ENCODE peak calls at places on chromosomes 3 and 15, in eight cellular contexts. One of them, this sample, is unnamed.

GRCh38 chr15:72797338-72797689 is 13.8 kb upstream of the ADPGK start:
- DNase-seq in astrocyte of the spinal cord: no peak
- DNase-seq in germinal center: no peak
- DNase-seq in T-helper 17 cell: no peak
- DNase-seq in M059J: no peak
- DNase-seq in activated naive CD4-positive, alpha-beta T cell treated with anti-CD3 and anti-CD28 coated beads, Interleukin-2, amount 50 U/mL, for 16 hours: no peak
- DNase-seq in hippocampal formation: no peak
- DNase-seq in HS-5: no peak
- DNase-seq in this sample: no peak

GRCh38 chr3:134423153-134423552 is 48.9 kb upstream of the AMOTL2 start:
- DNase-seq in astrocyte of the spinal cord: peak
- DNase-seq in germinal center: no peak
- DNase-seq in T-helper 17 cell: no peak
- DNase-seq in M059J: peak
- DNase-seq in activated naive CD4-positive, alpha-beta T cell treated with anti-CD3 and anti-CD28 coated beads, Interleukin-2, amount 50 U/mL, for 16 hours: no peak
- DNase-seq in hippocampal formation: no peak
- DNase-seq in HS-5: no peak
- DNase-seq in this sample: peak

GRCh38 chr15:73570355-73571032 is 62.7 kb downstream of the NPTN start:
- DNase-seq in astrocyte of the spinal cord: no peak
- DNase-seq in germinal center: no peak
- DNase-seq in T-helper 17 cell: no peak
- DNase-seq in M059J: no peak
- DNase-seq in activated naive CD4-positive, alpha-beta T cell treated with anti-CD3 and anti-CD28 coated beads, Interleukin-2, amount 50 U/mL, for 16 hours: no peak
- DNase-seq in hippocampal formation: no peak
- DNase-seq in HS-5: no peak
- DNase-seq in this sample: no peak

GRCh38 chr3:42852443-42852842 is 23.2 kb downstream of the CYP8B1 start:
- DNase-seq in astrocyte of the spinal cord: no peak
- DNase-seq in germinal center: no peak
- DNase-seq in T-helper 17 cell: no peak
- DNase-seq in M059J: no peak
- DNase-seq in activated naive CD4-positive, alpha-beta T cell treated with anti-CD3 and anti-CD28 coated beads, Interleukin-2, amount 50 U/mL, for 16 hours: no peak
- DNase-seq in hippocampal formation: no peak
- DNase-seq in HS-5: no peak
- DNase-seq in this sample: no peak

GRCh38 chr15:26721231-26721630 is 51.6 kb downstream of the GABRB3 start:
- DNase-seq in astrocyte of the spinal cord: no peak
- DNase-seq in germinal center: no peak
- DNase-seq in T-helper 17 cell: no peak
- DNase-seq in M059J: no peak
- DNase-seq in activated naive CD4-positive, alpha-beta T cell treated with anti-CD3 and anti-CD28 coated beads, Interleukin-2, amount 50 U/mL, for 16 hours: no peak
- DNase-seq in hippocampal formation: no peak
- DNase-seq in HS-5: no peak
- DNase-seq in this sample: no peak

GRCh38 chr3:124248471-124249028 is 256.6 kb upstream of the ROPN1 start:
- DNase-seq in astrocyte of the spinal cord: peak
- DNase-seq in germinal center: no peak
- DNase-seq in T-helper 17 cell: no peak
- DNase-seq in M059J: peak
- DNase-seq in activated naive CD4-positive, alpha-beta T cell treated with anti-CD3 and anti-CD28 coated beads, Interleukin-2, amount 50 U/mL, for 16 hours: no peak
- DNase-seq in hippocampal formation: no peak
- DNase-seq in HS-5: peak
- DNase-seq in this sample: no peak

GRCh38 chr3:160784853-160785252 is 28.8 kb downstream of the PPM1L start:
- DNase-seq in astrocyte of the spinal cord: no peak
- DNase-seq in germinal center: no peak
- DNase-seq in T-helper 17 cell: no peak
- DNase-seq in M059J: peak
- DNase-seq in activated naive CD4-positive, alpha-beta T cell treated with anti-CD3 and anti-CD28 coated beads, Interleukin-2, amount 50 U/mL, for 16 hours: no peak
- DNase-seq in hippocampal formation: no peak
- DNase-seq in HS-5: no peak
- DNase-seq in this sample: no peak

GRCh38 chr3:158434412-158435038 is 136.5 kb upstream of the MLF1 start:
- DNase-seq in astrocyte of the spinal cord: peak
- DNase-seq in germinal center: peak
- DNase-seq in T-helper 17 cell: no peak
- DNase-seq in M059J: peak
- DNase-seq in activated naive CD4-positive, alpha-beta T cell treated with anti-CD3 and anti-CD28 coated beads, Interleukin-2, amount 50 U/mL, for 16 hours: peak
- DNase-seq in hippocampal formation: peak
- DNase-seq in HS-5: peak
- DNase-seq in this sample: peak

GRCh38 chr3:130905551-130905950 is 11.7 kb downstream of the ATP2C1 start:
- DNase-seq in astrocyte of the spinal cord: peak
- DNase-seq in germinal center: no peak
- DNase-seq in T-helper 17 cell: no peak
- DNase-seq in M059J: peak
- DNase-seq in activated naive CD4-positive, alpha-beta T cell treated with anti-CD3 and anti-CD28 coated beads, Interleukin-2, amount 50 U/mL, for 16 hours: no peak
- DNase-seq in hippocampal formation: no peak
- DNase-seq in HS-5: no peak
- DNase-seq in this sample: no peak

GRCh38 chr3:127035672-127036071 is 52.8 kb downstream of the PLXNA1 start:
- DNase-seq in astrocyte of the spinal cord: peak
- DNase-seq in germinal center: no peak
- DNase-seq in T-helper 17 cell: no peak
- DNase-seq in M059J: peak
- DNase-seq in activated naive CD4-positive, alpha-beta T cell treated with anti-CD3 and anti-CD28 coated beads, Interleukin-2, amount 50 U/mL, for 16 hours: no peak
- DNase-seq in hippocampal formation: no peak
- DNase-seq in HS-5: no peak
- DNase-seq in this sample: no peak

GRCh38 chr15:57335326-57336118 is 40.8 kb upstream of the CGNL1 start:
- DNase-seq in astrocyte of the spinal cord: no peak
- DNase-seq in germinal center: no peak
- DNase-seq in T-helper 17 cell: no peak
- DNase-seq in M059J: no peak
- DNase-seq in activated naive CD4-positive, alpha-beta T cell treated with anti-CD3 and anti-CD28 coated beads, Interleukin-2, amount 50 U/mL, for 16 hours: no peak
- DNase-seq in hippocampal formation: no peak
- DNase-seq in HS-5: no peak
- DNase-seq in this sample: no peak

GRCh38 chr3:182902236-182902635 is 78.1 kb downstream of the DCUN1D1 start:
- DNase-seq in astrocyte of the spinal cord: no peak
- DNase-seq in germinal center: no peak
- DNase-seq in T-helper 17 cell: no peak
- DNase-seq in M059J: no peak
- DNase-seq in activated naive CD4-positive, alpha-beta T cell treated with anti-CD3 and anti-CD28 coated beads, Interleukin-2, amount 50 U/mL, for 16 hours: no peak
- DNase-seq in hippocampal formation: no peak
- DNase-seq in HS-5: no peak
- DNase-seq in this sample: no peak

GRCh38 chr3:45881031-45882022 is 5.0 kb upstream of the CCR9 start:
- DNase-seq in astrocyte of the spinal cord: no peak
- DNase-seq in germinal center: no peak
- DNase-seq in T-helper 17 cell: no peak
- DNase-seq in M059J: peak
- DNase-seq in activated naive CD4-positive, alpha-beta T cell treated with anti-CD3 and anti-CD28 coated beads, Interleukin-2, amount 50 U/mL, for 16 hours: peak
- DNase-seq in hippocampal formation: no peak
- DNase-seq in HS-5: no peak
- DNase-seq in this sample: no peak

GRCh38 chr3:4492240-4493007 is 724 bp upstream of the ITPR1 start:
- DNase-seq in astrocyte of the spinal cord: peak
- DNase-seq in germinal center: peak
- DNase-seq in T-helper 17 cell: peak
- DNase-seq in M059J: peak
- DNase-seq in activated naive CD4-positive, alpha-beta T cell treated with anti-CD3 and anti-CD28 coated beads, Interleukin-2, amount 50 U/mL, for 16 hours: peak
- DNase-seq in hippocampal formation: peak
- DNase-seq in HS-5: peak
- DNase-seq in this sample: no peak

GRCh38 chr15:69573815-69574472 is 121.3 kb downstream of the RPLP1 start:
- DNase-seq in astrocyte of the spinal cord: peak
- DNase-seq in germinal center: no peak
- DNase-seq in T-helper 17 cell: no peak
- DNase-seq in M059J: peak
- DNase-seq in activated naive CD4-positive, alpha-beta T cell treated with anti-CD3 and anti-CD28 coated beads, Interleukin-2, amount 50 U/mL, for 16 hours: peak
- DNase-seq in hippocampal formation: no peak
- DNase-seq in HS-5: no peak
- DNase-seq in this sample: no peak

GRCh38 chr15:33242669-33243191 is 48.2 kb upstream of the FMN1 start:
- DNase-seq in astrocyte of the spinal cord: peak
- DNase-seq in germinal center: peak
- DNase-seq in T-helper 17 cell: no peak
- DNase-seq in M059J: peak
- DNase-seq in activated naive CD4-positive, alpha-beta T cell treated with anti-CD3 and anti-CD28 coated beads, Interleukin-2, amount 50 U/mL, for 16 hours: no peak
- DNase-seq in hippocampal formation: no peak
- DNase-seq in HS-5: no peak
- DNase-seq in this sample: no peak

GRCh38 chr3:4078903-4079302 is 224.3 kb upstream of the SETMAR start:
- DNase-seq in astrocyte of the spinal cord: no peak
- DNase-seq in germinal center: no peak
- DNase-seq in T-helper 17 cell: no peak
- DNase-seq in M059J: no peak
- DNase-seq in activated naive CD4-positive, alpha-beta T cell treated with anti-CD3 and anti-CD28 coated beads, Interleukin-2, amount 50 U/mL, for 16 hours: no peak
- DNase-seq in hippocampal formation: no peak
- DNase-seq in HS-5: no peak
- DNase-seq in this sample: no peak

GRCh38 chr15:83443076-83443847 is 3.9 kb upstream of the SH3GL3 start:
- DNase-seq in astrocyte of the spinal cord: no peak
- DNase-seq in germinal center: no peak
- DNase-seq in T-helper 17 cell: no peak
- DNase-seq in M059J: peak
- DNase-seq in activated naive CD4-positive, alpha-beta T cell treated with anti-CD3 and anti-CD28 coated beads, Interleukin-2, amount 50 U/mL, for 16 hours: no peak
- DNase-seq in hippocampal formation: no peak
- DNase-seq in HS-5: no peak
- DNase-seq in this sample: no peak

GRCh38 chr15:89143503-89144162 is 55.4 kb downstream of the ABHD2 start:
- DNase-seq in astrocyte of the spinal cord: peak
- DNase-seq in germinal center: no peak
- DNase-seq in T-helper 17 cell: no peak
- DNase-seq in M059J: peak
- DNase-seq in activated naive CD4-positive, alpha-beta T cell treated with anti-CD3 and anti-CD28 coated beads, Interleukin-2, amount 50 U/mL, for 16 hours: no peak
- DNase-seq in hippocampal formation: no peak
- DNase-seq in HS-5: peak
- DNase-seq in this sample: peak

GRCh38 chr3:145326666-145327065 is 834.3 kb downstream of the PLOD2 start:
- DNase-seq in astrocyte of the spinal cord: no peak
- DNase-seq in germinal center: no peak
- DNase-seq in T-helper 17 cell: no peak
- DNase-seq in M059J: no peak
- DNase-seq in activated naive CD4-positive, alpha-beta T cell treated with anti-CD3 and anti-CD28 coated beads, Interleukin-2, amount 50 U/mL, for 16 hours: no peak
- DNase-seq in hippocampal formation: no peak
- DNase-seq in HS-5: no peak
- DNase-seq in this sample: no peak

GRCh38 chr15:89998141-89998661 is 2.9 kb upstream of the ZNF710 start:
- DNase-seq in astrocyte of the spinal cord: peak
- DNase-seq in germinal center: no peak
- DNase-seq in T-helper 17 cell: no peak
- DNase-seq in M059J: peak
- DNase-seq in activated naive CD4-positive, alpha-beta T cell treated with anti-CD3 and anti-CD28 coated beads, Interleukin-2, amount 50 U/mL, for 16 hours: no peak
- DNase-seq in hippocampal formation: no peak
- DNase-seq in HS-5: peak
- DNase-seq in this sample: no peak

GRCh38 chr3:125381743-125382142 is 6.6 kb upstream of the ZNF148 start:
- DNase-seq in astrocyte of the spinal cord: peak
- DNase-seq in germinal center: no peak
- DNase-seq in T-helper 17 cell: no peak
- DNase-seq in M059J: peak
- DNase-seq in activated naive CD4-positive, alpha-beta T cell treated with anti-CD3 and anti-CD28 coated beads, Interleukin-2, amount 50 U/mL, for 16 hours: peak
- DNase-seq in hippocampal formation: no peak
- DNase-seq in HS-5: peak
- DNase-seq in this sample: no peak

GRCh38 chr3:115272036-115272824 is 125.1 kb upstream of the ZBTB20 start:
- DNase-seq in astrocyte of the spinal cord: peak
- DNase-seq in germinal center: no peak
- DNase-seq in T-helper 17 cell: no peak
- DNase-seq in M059J: peak
- DNase-seq in activated naive CD4-positive, alpha-beta T cell treated with anti-CD3 and anti-CD28 coated beads, Interleukin-2, amount 50 U/mL, for 16 hours: no peak
- DNase-seq in hippocampal formation: no peak
- DNase-seq in HS-5: peak
- DNase-seq in this sample: peak

GRCh38 chr15:27817258-27817657 is 281.9 kb downstream of the OCA2 start:
- DNase-seq in astrocyte of the spinal cord: no peak
- DNase-seq in germinal center: no peak
- DNase-seq in T-helper 17 cell: no peak
- DNase-seq in M059J: no peak
- DNase-seq in activated naive CD4-positive, alpha-beta T cell treated with anti-CD3 and anti-CD28 coated beads, Interleukin-2, amount 50 U/mL, for 16 hours: no peak
- DNase-seq in hippocampal formation: no peak
- DNase-seq in HS-5: no peak
- DNase-seq in this sample: no peak

GRCh38 chr3:52090131-52090548 is 33.8 kb upstream of the DUSP7 start:
- DNase-seq in astrocyte of the spinal cord: peak
- DNase-seq in germinal center: no peak
- DNase-seq in T-helper 17 cell: no peak
- DNase-seq in M059J: peak
- DNase-seq in activated naive CD4-positive, alpha-beta T cell treated with anti-CD3 and anti-CD28 coated beads, Interleukin-2, amount 50 U/mL, for 16 hours: no peak
- DNase-seq in hippocampal formation: no peak
- DNase-seq in HS-5: peak
- DNase-seq in this sample: no peak

GRCh38 chr15:69181419-69181818 is 21.0 kb downstream of the GLCE start:
- DNase-seq in astrocyte of the spinal cord: no peak
- DNase-seq in germinal center: no peak
- DNase-seq in T-helper 17 cell: no peak
- DNase-seq in M059J: no peak
- DNase-seq in activated naive CD4-positive, alpha-beta T cell treated with anti-CD3 and anti-CD28 coated beads, Interleukin-2, amount 50 U/mL, for 16 hours: no peak
- DNase-seq in hippocampal formation: no peak
- DNase-seq in HS-5: no peak
- DNase-seq in this sample: no peak

GRCh38 chr3:130341882-130342281 is 3.6 kb upstream of the COL6A5 start:
- DNase-seq in astrocyte of the spinal cord: no peak
- DNase-seq in germinal center: no peak
- DNase-seq in T-helper 17 cell: no peak
- DNase-seq in M059J: no peak
- DNase-seq in activated naive CD4-positive, alpha-beta T cell treated with anti-CD3 and anti-CD28 coated beads, Interleukin-2, amount 50 U/mL, for 16 hours: no peak
- DNase-seq in hippocampal formation: no peak
- DNase-seq in HS-5: no peak
- DNase-seq in this sample: no peak

GRCh38 chr3:134675726-134676252 is 25.0 kb upstream of the KY start:
- DNase-seq in astrocyte of the spinal cord: peak
- DNase-seq in germinal center: no peak
- DNase-seq in T-helper 17 cell: no peak
- DNase-seq in M059J: peak
- DNase-seq in activated naive CD4-positive, alpha-beta T cell treated with anti-CD3 and anti-CD28 coated beads, Interleukin-2, amount 50 U/mL, for 16 hours: no peak
- DNase-seq in hippocampal formation: no peak
- DNase-seq in HS-5: no peak
- DNase-seq in this sample: no peak

GRCh38 chr3:171468296-171468906 is 8.2 kb upstream of the TNIK start:
- DNase-seq in astrocyte of the spinal cord: no peak
- DNase-seq in germinal center: no peak
- DNase-seq in T-helper 17 cell: no peak
- DNase-seq in M059J: no peak
- DNase-seq in activated naive CD4-positive, alpha-beta T cell treated with anti-CD3 and anti-CD28 coated beads, Interleukin-2, amount 50 U/mL, for 16 hours: no peak
- DNase-seq in hippocampal formation: no peak
- DNase-seq in HS-5: no peak
- DNase-seq in this sample: no peak